ENCODE peak calls at places on chromosomes 6 and 20, in eight cellular contexts. O is EL; A is psoas muscle; V is stimulated activated CD8-positive, alpha-beta memory T cell treated with anti-CD3 and anti-CD28 coated beads, Interleukin-15, amount 100 ng/mL, for 24 hours; B is T-helper 2 cell; Y is G401; C is fibroblast of the conjunctiva; M is tibial nerve. F is an unnamed sample.
A peak's percentile ranks its signal among the peaks of the same experiment; 100 is the strongest.

GRCh38 chr6:36746251-36746650 is 48.6 kb downstream of the RAB44 start:
- DNase-seq in O (no peak), A (no peak), V (no peak), B (no peak), Y (no peak), C (no peak), M (no peak), F (no peak)

GRCh38 chr6:12348530-12349511 is 58.7 kb downstream of the EDN1 start:
- DNase-seq in O (peak; percentile 94), A (no peak), V (no peak), B (no peak), Y (no peak), C (no peak), M (no peak), F (peak; percentile 96)

GRCh38 chr6:84272298-84272697 is 44.9 kb upstream of the CEP162 start:
- DNase-seq in O (no peak), A (no peak), V (no peak), B (no peak), Y (no peak), C (no peak), M (no peak), F (no peak)

GRCh38 chr20:58099291-58099915 is 129.1 kb downstream of the ANKRD60 start:
- DNase-seq in O (no peak), A (no peak), V (no peak), B (no peak), Y (no peak), C (no peak), M (no peak), F (no peak)

GRCh38 chr6:157079774-157080173 is 243.5 kb downstream of the TMEM242 start:
- DNase-seq in O (no peak), A (no peak), V (no peak), B (no peak), Y (no peak), C (no peak), M (no peak), F (no peak)

GRCh38 chr6:138691595-138692057 is 81.9 kb upstream of the CCDC28A start:
- DNase-seq in O (peak; percentile 65), A (no peak), V (no peak), B (no peak), Y (peak; percentile 26), C (peak; percentile 51), M (no peak), F (peak; percentile 56)

GRCh38 chr20:32278199-32278643 is 770 bp downstream of the KIF3B start:
- DNase-seq in O (peak; percentile 17), A (no peak), V (no peak), B (no peak), Y (no peak), C (no peak), M (no peak), F (no peak)

GRCh38 chr6:70222350-70222749 is 80.5 kb downstream of the COL9A1 start:
- DNase-seq in O (no peak), A (no peak), V (no peak), B (no peak), Y (no peak), C (no peak), M (no peak), F (no peak)

GRCh38 chr6:108417027-108417426 is 122.2 kb downstream of the AFG1L start:
- DNase-seq in O (no peak), A (no peak), V (no peak), B (no peak), Y (no peak), C (no peak), M (no peak), F (no peak)

GRCh38 chr6:161405418-161405817 is 131.6 kb upstream of the AGPAT4 start:
- DNase-seq in O (no peak), A (no peak), V (no peak), B (no peak), Y (no peak), C (no peak), M (no peak), F (no peak)

GRCh38 chr6:27839303-27840081 is 72.7 kb downstream of the OR2B2 start:
- DNase-seq in O (peak; percentile 92), A (peak; percentile 51), V (no peak), B (no peak), Y (no peak), C (peak; percentile 85), M (no peak), F (peak; percentile 88)

GRCh38 chr6:168698923-168699322 is 257.9 kb downstream of the SMOC2 start:
- DNase-seq in O (no peak), A (no peak), V (no peak), B (no peak), Y (no peak), C (no peak), M (no peak), F (no peak)

GRCh38 chr20:47278907-47279348 is 77.6 kb downstream of the ZMYND8 start:
- DNase-seq in O (peak; percentile 48), A (no peak), V (no peak), B (no peak), Y (no peak), C (no peak), M (no peak), F (peak; percentile 12)

GRCh38 chr6:90251295-90251992 is 45.2 kb downstream of the BACH2 start:
- DNase-seq in O (no peak), A (no peak), V (no peak), B (no peak), Y (no peak), C (no peak), M (no peak), F (no peak)

GRCh38 chr20:44074252-44075151 is 112.5 kb downstream of the JPH2 start:
- DNase-seq in O (peak; percentile 48), A (no peak), V (no peak), B (no peak), Y (peak; percentile 56), C (no peak), M (no peak), F (peak; percentile 86)

GRCh38 chr6:155418017-155418749 is 37.5 kb downstream of the NOX3 start:
- DNase-seq in O (peak; percentile 80), A (no peak), V (peak; percentile 15), B (peak; percentile 25), Y (no peak), C (peak; percentile 61), M (no peak), F (no peak)

GRCh38 chr20:34575271-34575670 is 16.8 kb downstream of the MAP1LC3A start:
- DNase-seq in O (no peak), A (no peak), V (no peak), B (no peak), Y (no peak), C (no peak), M (no peak), F (no peak)

GRCh38 chr20:37303637-37304036 is 14.2 kb downstream of the MANBAL start:
- DNase-seq in O (no peak), A (no peak), V (no peak), B (no peak), Y (no peak), C (no peak), M (no peak), F (no peak)